ENCODE peak calls at places on chromosomes 1 and 21, in six cellular contexts. One of them, this sample, is unnamed.

GRCh38 chr1:21836010-21836409 is 23.9 kb downstream of the LDLRAD2 start:
- DNase-seq in HL-60: no peak
- DNase-seq in SJSA1: no peak
- DNase-seq in activated CD4-positive, alpha-beta T cell treated with anti-CD3 and anti-CD28 coated beads, Interleukin-2, amount 10 ng/mL, durations not matched to agents 7 days and 5 days: no peak
- DNase-seq in Calu3: no peak
- DNase-seq in dermis blood vessel endothelial cell: no peak
- DNase-seq in this sample: no peak

GRCh38 chr1:162070094-162070748 is 730 bp downstream of the NOS1AP start:
- DNase-seq in HL-60: no peak
- DNase-seq in dermis blood vessel endothelial cell: peak
- DNase-seq in SJSA1: no peak
- DNase-seq in activated CD4-positive, alpha-beta T cell treated with anti-CD3 and anti-CD28 coated beads, Interleukin-2, amount 10 ng/mL, durations not matched to agents 7 days and 5 days: no peak
- DNase-seq in Calu3: peak
- DNase-seq in this sample: no peak

GRCh38 chr21:35989185-35989735 is 71.1 kb downstream of the SETD4 start:
- DNase-seq in HL-60: no peak
- DNase-seq in dermis blood vessel endothelial cell: no peak
- DNase-seq in Calu3: no peak
- DNase-seq in activated CD4-positive, alpha-beta T cell treated with anti-CD3 and anti-CD28 coated beads, Interleukin-2, amount 10 ng/mL, durations not matched to agents 7 days and 5 days: no peak
- DNase-seq in SJSA1: no peak
- DNase-seq in this sample: no peak

GRCh38 chr1:28509705-28510349 is 4.0 kb downstream of the RCC1 start:
- DNase-seq in SJSA1: no peak
- DNase-seq in activated CD4-positive, alpha-beta T cell treated with anti-CD3 and anti-CD28 coated beads, Interleukin-2, amount 10 ng/mL, durations not matched to agents 7 days and 5 days: no peak
- DNase-seq in HL-60: no peak
- DNase-seq in Calu3: no peak
- DNase-seq in dermis blood vessel endothelial cell: peak
- DNase-seq in this sample: no peak

GRCh38 chr1:233172201-233172600 is 123.3 kb downstream of the PCNX2 start:
- DNase-seq in HL-60: peak
- DNase-seq in Calu3: no peak
- DNase-seq in activated CD4-positive, alpha-beta T cell treated with anti-CD3 and anti-CD28 coated beads, Interleukin-2, amount 10 ng/mL, durations not matched to agents 7 days and 5 days: no peak
- DNase-seq in SJSA1: no peak
- DNase-seq in dermis blood vessel endothelial cell: peak
- DNase-seq in this sample: peak

GRCh38 chr1:2832506-2833453 is 31.3 kb upstream of the TTC34 start:
- DNase-seq in SJSA1: no peak
- DNase-seq in dermis blood vessel endothelial cell: no peak
- DNase-seq in HL-60: no peak
- DNase-seq in activated CD4-positive, alpha-beta T cell treated with anti-CD3 and anti-CD28 coated beads, Interleukin-2, amount 10 ng/mL, durations not matched to agents 7 days and 5 days: no peak
- DNase-seq in Calu3: no peak
- DNase-seq in this sample: no peak

GRCh38 chr1:227069490-227069889 is 129.4 kb downstream of the COQ8A start:
- DNase-seq in HL-60: no peak
- DNase-seq in activated CD4-positive, alpha-beta T cell treated with anti-CD3 and anti-CD28 coated beads, Interleukin-2, amount 10 ng/mL, durations not matched to agents 7 days and 5 days: no peak
- DNase-seq in SJSA1: no peak
- DNase-seq in Calu3: no peak
- DNase-seq in dermis blood vessel endothelial cell: no peak
- DNase-seq in this sample: no peak

GRCh38 chr1:38138498-38139233 is 92.1 kb upstream of the POU3F1 start:
- DNase-seq in Calu3: no peak
- DNase-seq in SJSA1: peak
- DNase-seq in activated CD4-positive, alpha-beta T cell treated with anti-CD3 and anti-CD28 coated beads, Interleukin-2, amount 10 ng/mL, durations not matched to agents 7 days and 5 days: no peak
- DNase-seq in HL-60: no peak
- DNase-seq in dermis blood vessel endothelial cell: peak
- DNase-seq in this sample: peak

GRCh38 chr1:203272633-203273205 is 32.6 kb upstream of the BTG2 start:
- DNase-seq in activated CD4-positive, alpha-beta T cell treated with anti-CD3 and anti-CD28 coated beads, Interleukin-2, amount 10 ng/mL, durations not matched to agents 7 days and 5 days: no peak
- DNase-seq in HL-60: no peak
- DNase-seq in SJSA1: no peak
- DNase-seq in dermis blood vessel endothelial cell: no peak
- DNase-seq in Calu3: no peak
- DNase-seq in this sample: no peak

GRCh38 chr1:44264143-44264542 is 50.9 kb downstream of the DMAP1 start:
- DNase-seq in SJSA1: no peak
- DNase-seq in dermis blood vessel endothelial cell: no peak
- DNase-seq in Calu3: no peak
- DNase-seq in HL-60: no peak
- DNase-seq in activated CD4-positive, alpha-beta T cell treated with anti-CD3 and anti-CD28 coated beads, Interleukin-2, amount 10 ng/mL, durations not matched to agents 7 days and 5 days: peak
- DNase-seq in this sample: no peak

GRCh38 chr1:173525936-173526335 is 48.8 kb downstream of the PRDX6 start:
- DNase-seq in activated CD4-positive, alpha-beta T cell treated with anti-CD3 and anti-CD28 coated beads, Interleukin-2, amount 10 ng/mL, durations not matched to agents 7 days and 5 days: no peak
- DNase-seq in Calu3: no peak
- DNase-seq in SJSA1: no peak
- DNase-seq in dermis blood vessel endothelial cell: no peak
- DNase-seq in HL-60: no peak
- DNase-seq in this sample: no peak

GRCh38 chr21:40631201-40631600 is 215.8 kb downstream of the DSCAM start:
- DNase-seq in Calu3: no peak
- DNase-seq in SJSA1: no peak
- DNase-seq in HL-60: no peak
- DNase-seq in dermis blood vessel endothelial cell: no peak
- DNase-seq in activated CD4-positive, alpha-beta T cell treated with anti-CD3 and anti-CD28 coated beads, Interleukin-2, amount 10 ng/mL, durations not matched to agents 7 days and 5 days: no peak
- DNase-seq in this sample: no peak

GRCh38 chr1:10717296-10718082 is 79.0 kb downstream of the CASZ1 start:
- DNase-seq in HL-60: no peak
- DNase-seq in SJSA1: no peak
- DNase-seq in Calu3: no peak
- DNase-seq in dermis blood vessel endothelial cell: no peak
- DNase-seq in activated CD4-positive, alpha-beta T cell treated with anti-CD3 and anti-CD28 coated beads, Interleukin-2, amount 10 ng/mL, durations not matched to agents 7 days and 5 days: no peak
- DNase-seq in this sample: no peak

GRCh38 chr1:57729181-57729580 is 305.3 kb upstream of the DAB1 start:
- DNase-seq in HL-60: no peak
- DNase-seq in dermis blood vessel endothelial cell: no peak
- DNase-seq in SJSA1: no peak
- DNase-seq in Calu3: no peak
- DNase-seq in activated CD4-positive, alpha-beta T cell treated with anti-CD3 and anti-CD28 coated beads, Interleukin-2, amount 10 ng/mL, durations not matched to agents 7 days and 5 days: no peak
- DNase-seq in this sample: no peak

GRCh38 chr1:221327954-221328353 is 413.9 kb downstream of the DUSP10 start:
- DNase-seq in activated CD4-positive, alpha-beta T cell treated with anti-CD3 and anti-CD28 coated beads, Interleukin-2, amount 10 ng/mL, durations not matched to agents 7 days and 5 days: no peak
- DNase-seq in Calu3: no peak
- DNase-seq in SJSA1: no peak
- DNase-seq in dermis blood vessel endothelial cell: peak
- DNase-seq in HL-60: no peak
- DNase-seq in this sample: no peak

GRCh38 chr1:177969109-177969508 is 749 bp downstream of the SEC16B start:
- DNase-seq in activated CD4-positive, alpha-beta T cell treated with anti-CD3 and anti-CD28 coated beads, Interleukin-2, amount 10 ng/mL, durations not matched to agents 7 days and 5 days: no peak
- DNase-seq in dermis blood vessel endothelial cell: no peak
- DNase-seq in SJSA1: no peak
- DNase-seq in HL-60: no peak
- DNase-seq in Calu3: no peak
- DNase-seq in this sample: no peak

GRCh38 chr1:201025571-201026002 is 2.1 kb upstream of the KIF21B start:
- DNase-seq in activated CD4-positive, alpha-beta T cell treated with anti-CD3 and anti-CD28 coated beads, Interleukin-2, amount 10 ng/mL, durations not matched to agents 7 days and 5 days: no peak
- DNase-seq in Calu3: peak
- DNase-seq in SJSA1: peak
- DNase-seq in HL-60: no peak
- DNase-seq in dermis blood vessel endothelial cell: peak
- DNase-seq in this sample: peak

GRCh38 chr1:12615916-12616708 is 1.9 kb downstream of the DHRS3 start:
- DNase-seq in SJSA1: peak
- DNase-seq in dermis blood vessel endothelial cell: peak
- DNase-seq in Calu3: peak
- DNase-seq in activated CD4-positive, alpha-beta T cell treated with anti-CD3 and anti-CD28 coated beads, Interleukin-2, amount 10 ng/mL, durations not matched to agents 7 days and 5 days: no peak
- DNase-seq in HL-60: no peak
- DNase-seq in this sample: no peak

This sample was measured in smooth muscle cell of the brain vasculature.